ENCODE peak calls at places on chromosome 7, in four cellular contexts. Z, R, C and N are unnamed samples.

GRCh38 chr7:14092376-14092775 is 102.9 kb upstream of the ETV1 start:
- DNase-seq in Z (no peak), R (no peak), C (no peak), N (no peak)

GRCh38 chr7:107090452-107090851 is 45.9 kb downstream of the PRKAR2B start:
- DNase-seq in Z (no peak), R (no peak), C (no peak), N (no peak)

GRCh38 chr7:16135628-16136027 is 285.7 kb downstream of the CRPPA start:
- DNase-seq in Z (no peak), R (no peak), C (no peak), N (no peak)

GRCh38 chr7:100053201-100053600 is 3.6 kb downstream of the ZSCAN21 start:
- DNase-seq in Z (peak), R (peak), C (peak), N (peak)

GRCh38 chr7:143504937-143505297 is 27.2 kb downstream of the TAS2R41 start:
- DNase-seq in Z (no peak), R (no peak), C (no peak), N (no peak)

GRCh38 chr7:138170959-138171703 is 94.9 kb downstream of the AKR1D1 start:
- DNase-seq in Z (no peak), R (no peak), C (no peak), N (no peak)

GRCh38 chr7:102398543-102398942 is 2.4 kb downstream of the PRKRIP1 start:
- DNase-seq in Z (no peak), R (no peak), C (no peak), N (no peak)

GRCh38 chr7:46452781-46453180 is 531.7 kb upstream of the IGFBP3 start:
- DNase-seq in Z (no peak), R (no peak), C (no peak), N (no peak)

GRCh38 chr7:142750321-142750938 is 1.2 kb downstream of the PRSS1 start:
- DNase-seq in Z (no peak), R (no peak), C (no peak), N (no peak)

GRCh38 chr7:13151982-13152381 is 464.5 kb downstream of the ARL4A start:
- DNase-seq in Z (no peak), R (no peak), C (no peak), N (no peak)

GRCh38 chr7:78489851-78490250 is 691.3 kb downstream of the PHTF2 start:
- DNase-seq in Z (no peak), R (no peak), C (no peak), N (no peak)

GRCh38 chr7:142714375-142714774 is 34.9 kb upstream of the PRSS1 start:
- DNase-seq in Z (no peak), R (peak), C (no peak), N (peak)

GRCh38 chr7:361680-362415 is 71.9 kb downstream of the FOXL3 start:
- DNase-seq in Z (no peak), R (no peak), C (no peak), N (no peak)

GRCh38 chr7:140196361-140197217 is 19.8 kb upstream of the KDM7A start:
- DNase-seq in Z (no peak), R (no peak), C (peak), N (no peak)

GRCh38 chr7:66176914-66177313 is 28.2 kb upstream of the TPST1 start:
- DNase-seq in Z (no peak), R (no peak), C (no peak), N (no peak)

GRCh38 chr7:2175091-2175490 is 57.7 kb downstream of the MAD1L1 start:
- DNase-seq in Z (no peak), R (no peak), C (peak), N (no peak)
- TF ChIP-seq CTCF in Z (no peak), R (no peak), C (no peak), N (no peak)

GRCh38 chr7:76512941-76513816 is 2.8 kb downstream of the UPK3B start:
- DNase-seq in Z (no peak), R (no peak), C (no peak), N (no peak)
- TF ChIP-seq CTCF in Z (peak), R (no peak), C (peak), N (no peak)

GRCh38 chr7:124101173-124101768 is 68.4 kb upstream of the TMEM229A start:
- DNase-seq in Z (no peak), R (no peak), C (no peak), N (peak)
- TF ChIP-seq CTCF in Z (no peak), R (no peak), C (peak), N (peak)

DNA sequence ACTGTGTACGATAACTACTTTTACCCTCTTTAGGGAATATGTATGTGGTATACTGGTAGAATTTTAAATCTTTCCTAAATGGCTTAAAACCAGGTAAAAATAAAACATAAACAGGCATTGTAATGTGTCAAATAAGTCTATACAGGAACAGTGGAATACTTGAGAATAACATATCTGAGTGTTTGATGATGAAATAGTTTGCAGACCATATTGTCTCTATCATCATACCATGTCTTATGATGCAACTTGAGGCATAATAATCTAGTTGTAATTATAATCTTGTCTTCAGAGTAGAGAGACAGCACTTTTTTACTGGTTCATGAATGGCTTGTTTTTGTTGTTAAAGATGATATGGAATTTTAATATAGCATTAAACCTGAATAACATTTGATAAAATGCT is 293.5 kb downstream of the CDK14 start:
- DNase-seq in Z (no peak), R (no peak), C (no peak), N (no peak)
- TF ChIP-seq CTCF in Z (no peak), R (no peak), C (no peak), N (no peak)

GRCh38 chr7:35422715-35423114 is 168.8 kb upstream of the TBX20 start:
- DNase-seq in Z (no peak), R (no peak), C (no peak), N (no peak)
- TF ChIP-seq CTCF in Z (no peak), R (no peak), C (no peak), N (no peak)

GRCh38 chr7:148261996-148262688 is 328.4 kb upstream of the C7orf33 start:
- DNase-seq in Z (no peak), R (no peak), C (no peak), N (no peak)
- TF ChIP-seq CTCF in Z (no peak), R (no peak), C (no peak), N (no peak)

DNA sequence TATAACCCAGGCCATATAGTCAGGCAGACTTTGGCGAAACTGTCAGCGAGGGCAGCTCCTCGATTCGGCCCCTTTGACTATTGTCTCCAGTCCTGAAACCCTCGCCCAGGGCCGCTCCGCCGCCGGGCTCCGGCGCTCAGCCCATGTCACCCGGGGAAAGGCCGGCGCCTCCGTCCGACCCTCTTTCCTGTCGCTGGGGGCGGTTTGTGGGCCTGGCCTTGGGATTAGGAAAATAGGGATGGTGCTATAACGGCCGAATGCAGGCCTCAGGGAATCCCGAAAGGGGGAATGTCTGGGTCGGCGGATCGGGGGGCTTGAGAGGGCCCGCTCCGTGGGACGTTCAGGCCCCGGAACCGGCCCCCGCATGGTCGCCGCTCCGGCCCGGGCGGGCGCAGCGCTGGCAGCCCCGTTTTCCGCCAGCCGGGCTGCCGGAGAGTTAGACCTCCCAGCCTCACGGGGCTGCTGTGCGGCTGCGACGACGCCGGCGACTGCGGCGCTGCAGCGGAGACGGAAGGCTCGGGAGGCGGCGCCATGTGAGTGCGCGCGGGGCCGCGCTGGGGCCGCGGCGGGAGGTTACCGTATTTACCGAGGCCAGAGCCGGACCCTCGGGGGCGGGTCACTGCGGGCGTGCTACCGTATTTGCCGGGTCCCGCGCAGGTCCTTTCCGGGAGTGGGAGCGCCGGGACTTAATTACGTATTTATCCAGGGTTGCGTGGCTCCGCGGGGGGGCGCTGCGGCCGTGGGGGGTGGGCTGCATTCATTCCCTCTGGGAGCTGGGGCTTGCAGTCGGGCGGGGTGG is 25.9 kb downstream of the ZNF775 start:
- DNase-seq in Z (peak), R (peak), C (peak), N (peak)
- TF ChIP-seq CTCF in Z (no peak), R (peak), C (peak), N (peak)

GRCh38 chr7:32602470-32602869 is 107.2 kb downstream of the AVL9 start:
- DNase-seq in Z (no peak), R (no peak), C (no peak), N (no peak)
- TF ChIP-seq CTCF in Z (no peak), R (no peak), C (no peak), N (no peak)